ENCODE peak calls at places on chromosomes 5 and 9, in six cellular contexts. X is upper lobe of right lung, S is left colon, J is coronary artery, T is stomach, G is LoVo. D is an unnamed sample.

GRCh38 chr9:114774504-114774903 is 31.3 kb downstream of the TNFSF15 start:
- DNase-seq in T (no peak), S (no peak), G (no peak), J (no peak), X (no peak), D (no peak)

GRCh38 chr5:132747693-132748440 is 641 bp downstream of the CCNI2 start:
- DNase-seq in T (peak; percentile 46), S (peak; percentile 59), J (no peak), X (no peak), G (peak; percentile 20), D (no peak)

GRCh38 chr5:135304352-135305221 is 94.4 kb downstream of the MACROH2A1 start:
- DNase-seq in T (no peak), J (no peak), G (no peak), X (no peak), S (no peak), D (peak; percentile 50)

GRCh38 chr5:132211787-132212186 is 15.9 kb downstream of the P4HA2 start:
- DNase-seq in T (no peak), G (no peak), X (no peak), J (peak; percentile 53), S (no peak), D (no peak)

GRCh38 chr9:95009459-95009858 is 283.0 kb downstream of the AOPEP start:
- DNase-seq in J (no peak), T (no peak), G (no peak), S (no peak), X (no peak), D (no peak)

GRCh38 chr5:173268750-173269580 is 34.0 kb upstream of the NKX2-5 start:
- DNase-seq in X (no peak), T (no peak), S (no peak), G (no peak), J (no peak), D (no peak)

GRCh38 chr5:107272954-107273353 is 397.8 kb downstream of the EFNA5 start:
- DNase-seq in G (no peak), X (no peak), J (no peak), T (no peak), S (no peak), D (no peak)

GRCh38 chr9:123609844-123610243 is 253.8 kb downstream of the CRB2 start:
- DNase-seq in G (no peak), J (no peak), S (no peak), T (no peak), X (no peak), D (no peak)

GRCh38 chr9:123434619-123435240 is 78.7 kb downstream of the CRB2 start:
- DNase-seq in X (peak; percentile 36), T (no peak), J (peak; percentile 61), G (no peak), S (no peak), D (no peak)

GRCh38 chr9:126307306-126308061 is 19.1 kb upstream of the MVB12B start:
- DNase-seq in G (no peak), T (no peak), S (no peak), J (no peak), X (no peak), D (no peak)

GRCh38 chr9:36470891-36471290 is 70.8 kb upstream of the RNF38 start:
- DNase-seq in J (no peak), G (peak; percentile 74), X (peak; percentile 80), S (peak; percentile 77), T (peak; percentile 52), D (no peak)

GRCh38 chr5:135360278-135361274 is 38.5 kb downstream of the MACROH2A1 start:
- DNase-seq in S (no peak), T (no peak), X (no peak), G (no peak), J (no peak), D (no peak)

GRCh38 chr9:33159058-33159759 is 7.9 kb downstream of the B4GALT1 start:
- DNase-seq in J (peak; percentile 86), T (no peak), X (peak; percentile 82), G (peak; percentile 65), S (peak; percentile 86), D (no peak)

GRCh38 chr9:91727316-91727861 is 222.6 kb downstream of the ROR2 start:
- DNase-seq in J (no peak), S (no peak), T (no peak), G (peak; percentile 64), X (no peak), D (no peak)

GRCh38 chr9:134316444-134317160 is 9.7 kb upstream of the RXRA start:
- DNase-seq in T (no peak), G (no peak), X (peak; percentile 65), J (no peak), S (no peak), D (no peak)

GRCh38 chr9:136599811-136600660 is 54.2 kb upstream of the NOTCH1 start:
- DNase-seq in G (no peak), T (no peak), J (no peak), S (no peak), X (no peak), D (no peak)

GRCh38 chr5:141349917-141350619 is at the start of gene PCDHGB1:
- DNase-seq in J (no peak), X (no peak), S (peak; percentile 36), T (no peak), G (no peak), D (peak; percentile 83)

GRCh38 chr5:56783261-56783660 is 32.1 kb upstream of the MAP3K1 start:
- DNase-seq in G (no peak), J (no peak), S (no peak), T (no peak), X (no peak), D (no peak)

GRCh38 chr5:15621094-15621493 is 121.1 kb downstream of the FBXL7 start:
- DNase-seq in J (no peak), X (no peak), G (no peak), T (no peak), S (no peak), D (no peak)

GRCh38 chr9:123556464-123557435 is 200.8 kb downstream of the CRB2 start:
- DNase-seq in J (no peak), X (no peak), G (no peak), S (no peak), T (no peak), D (no peak)

GRCh38 chr9:14089051-14089798 is 224.7 kb downstream of the NFIB start:
- DNase-seq in J (no peak), X (no peak), T (no peak), G (no peak), S (no peak), D (no peak)

GRCh38 chr9:114238919-114239879 is 83.7 kb upstream of the ORM1 start:
- DNase-seq in X (no peak), G (no peak), S (no peak), J (no peak), T (no peak), D (no peak)

GRCh38 chr5:43432486-43433365 is 20.5 kb upstream of the CCL28 start:
- DNase-seq in X (peak; percentile 84), S (peak; percentile 73), J (no peak), G (peak; percentile 93), T (peak; percentile 86), D (peak; percentile 67)

GRCh38 chr9:89542461-89543021 is 44.6 kb upstream of the SEMA4D start:
- DNase-seq in G (no peak), T (no peak), X (no peak), J (peak; percentile 49), S (no peak), D (peak; percentile 25)

D was measured in NCI-H146.